ENCODE peak calls at places on chromosomes 3 and 15, in ten cellular contexts. H is pancreas, W is heart right ventricle, Y is NB4, L is AG10803, F is body of pancreas, B is cardiac muscle cell, O is endodermal cell, E is fibroblast of lung, N is right lobe of liver. R is an unnamed sample.

GRCh38 chr3:38133557-38134405 is 3.1 kb downstream of the ACAA1 start:
- DNase-seq in E (peak), B (no peak), F (peak), O (peak), L (no peak), Y (no peak), N (peak), W (no peak), H (no peak), R (no peak)

GRCh38 chr3:187286467-187287059 is 5.0 kb downstream of the MASP1 start:
- DNase-seq in B (no peak), L (peak), H (no peak), F (no peak), O (peak), Y (peak), W (no peak), N (peak), E (peak), R (no peak)

GRCh38 chr3:67947808-67948508 is 293.5 kb upstream of the SUCLG2 start:
- DNase-seq in N (no peak), Y (no peak), L (no peak), W (no peak), B (no peak), H (no peak), E (no peak), F (peak), O (peak), R (no peak)

GRCh38 chr3:76586471-76586870 is 453.4 kb upstream of the ROBO2 start:
- DNase-seq in W (no peak), Y (no peak), F (no peak), E (no peak), N (no peak), L (no peak), B (no peak), H (no peak), O (no peak), R (no peak)

GRCh38 chr15:77749998-77750540 is 117.4 kb upstream of the LINGO1 start:
- DNase-seq in E (no peak), N (no peak), W (no peak), H (no peak), O (no peak), F (no peak), Y (no peak), L (no peak), B (no peak), R (no peak)

GRCh38 chr3:139198929-139199328 is 144.9 kb upstream of the MRPS22 start:
- DNase-seq in W (no peak), F (no peak), E (no peak), N (no peak), Y (peak), B (no peak), H (no peak), O (no peak), L (no peak), R (no peak)

GRCh38 chr3:97742036-97742435 is 22.5 kb upstream of the ARL6 start:
- DNase-seq in O (no peak), H (no peak), W (no peak), Y (no peak), E (no peak), N (no peak), L (no peak), F (no peak), B (no peak), R (no peak)

GRCh38 chr15:31471731-31472430 is 145.2 kb downstream of the KLF13 start:
- DNase-seq in B (no peak), H (no peak), W (no peak), E (peak), F (no peak), N (peak), O (peak), Y (no peak), L (peak), R (peak)

GRCh38 chr3:190041333-190042041 is 79.2 kb downstream of the P3H2 start:
- DNase-seq in Y (no peak), W (no peak), B (no peak), F (no peak), E (peak), H (no peak), O (no peak), L (peak), N (no peak), R (no peak)

GRCh38 chr3:64308931-64309330 is 83.7 kb upstream of the PRICKLE2 start:
- DNase-seq in L (no peak), W (no peak), H (no peak), Y (no peak), E (no peak), N (no peak), F (no peak), O (no peak), B (no peak), R (no peak)

GRCh38 chr3:111248406-111248805 is 176.8 kb downstream of the NECTIN3 start:
- DNase-seq in L (no peak), Y (no peak), N (no peak), B (no peak), E (no peak), O (no peak), F (no peak), W (no peak), H (no peak), R (no peak)

GRCh38 chr15:66827039-66827697 is 125.1 kb downstream of the SMAD6 start:
- DNase-seq in L (no peak), H (no peak), F (no peak), O (peak), W (no peak), N (no peak), Y (no peak), B (no peak), E (no peak), R (no peak)

GRCh38 chr3:165491487-165491886 is 295.3 kb upstream of the SLITRK3 start:
- DNase-seq in E (peak), N (no peak), L (peak), F (no peak), Y (no peak), W (no peak), O (no peak), B (no peak), H (no peak), R (no peak)

GRCh38 chr15:65032823-65033537 is 3.5 kb upstream of the MTFMT start:
- DNase-seq in O (peak), W (peak), E (peak), H (peak), F (peak), N (peak), B (peak), L (peak), Y (peak), R (no peak)

GRCh38 chr3:127667119-127667681 is 5.6 kb upstream of the ABTB1 start:
- DNase-seq in B (no peak), W (no peak), L (no peak), F (no peak), H (no peak), E (no peak), Y (no peak), O (no peak), N (no peak), R (no peak)

GRCh38 chr3:84967767-84968581 is 9.2 kb downstream of the CADM2 start:
- DNase-seq in L (peak), B (no peak), N (no peak), O (peak), H (no peak), E (peak), Y (no peak), W (no peak), F (no peak), R (peak)

GRCh38 chr3:40853474-40853873 is 328.7 kb downstream of the ZNF621 start:
- DNase-seq in O (no peak), L (no peak), Y (no peak), E (no peak), F (no peak), H (no peak), W (no peak), N (no peak), B (no peak), R (no peak)

GRCh38 chr15:60932051-60932915 is 296.8 kb downstream of the RORA start:
- DNase-seq in E (peak), H (no peak), F (no peak), W (no peak), B (no peak), O (peak), N (no peak), Y (peak), L (peak), R (peak)

GRCh38 chr3:161051856-161052255 is 53.3 kb downstream of the B3GALNT1 start:
- DNase-seq in E (no peak), W (no peak), F (no peak), B (no peak), N (no peak), L (no peak), H (no peak), Y (no peak), O (no peak), R (no peak)

GRCh38 chr3:146078031-146078430 is 83.0 kb downstream of the PLOD2 start:
- DNase-seq in B (no peak), Y (no peak), N (no peak), O (no peak), F (no peak), H (no peak), W (no peak), E (peak), L (no peak), R (no peak)

GRCh38 chr3:15479602-15480248 is 41.8 kb downstream of the COLQ start:
- DNase-seq in H (no peak), O (no peak), Y (no peak), W (no peak), F (peak), B (no peak), L (no peak), E (no peak), N (no peak), R (no peak)

GRCh38 chr3:58630081-58630709 is 36.4 kb downstream of the FAM3D start:
- DNase-seq in Y (peak), H (peak), N (peak), O (peak), L (peak), W (peak), B (peak), E (peak), F (peak), R (no peak)

GRCh38 chr3:184543256-184543655 is 18.3 kb upstream of the EPHB3 start:
- DNase-seq in F (no peak), L (no peak), B (no peak), W (no peak), Y (no peak), N (peak), E (no peak), O (peak), H (no peak), R (no peak)

GRCh38 chr3:132787616-132788015 is 65.4 kb upstream of the NPHP3 start:
- DNase-seq in E (peak), B (no peak), N (no peak), L (peak), Y (no peak), W (peak), O (no peak), H (no peak), F (no peak), R (peak)

GRCh38 chr3:125045194-125045593 is 10.6 kb downstream of the HEG1 start:
- DNase-seq in L (peak), H (no peak), F (no peak), Y (no peak), N (no peak), B (no peak), E (no peak), O (peak), W (no peak), R (no peak)

GRCh38 chr3:168722091-168722490 is 626.4 kb upstream of the GOLIM4 start:
- DNase-seq in L (peak), H (no peak), N (no peak), W (no peak), Y (no peak), B (no peak), E (peak), F (no peak), O (no peak), R (no peak)

GRCh38 chr3:5160926-5161858 is 26.3 kb upstream of the EDEM1 start:
- DNase-seq in W (no peak), H (no peak), B (peak), O (peak), E (peak), N (no peak), F (no peak), L (no peak), Y (no peak), R (no peak)

GRCh38 chr3:47443611-47443995 is 32.1 kb downstream of the SCAP start:
- DNase-seq in H (no peak), L (no peak), B (no peak), W (no peak), E (no peak), N (peak), F (peak), O (no peak), Y (no peak), R (peak)

GRCh38 chr3:111917300-111917699 is 58.2 kb downstream of the PHLDB2 start:
- DNase-seq in W (no peak), E (peak), L (peak), N (no peak), H (no peak), O (peak), F (no peak), Y (no peak), B (no peak), R (no peak)

GRCh38 chr3:138774529-138775253 is 60.0 kb downstream of the PIK3CB start:
- DNase-seq in L (peak), O (no peak), F (peak), H (peak), Y (peak), W (peak), B (peak), E (peak), N (no peak), R (peak)

GRCh38 chr3:13346481-13347389 is 73.4 kb downstream of the NUP210 start:
- DNase-seq in N (no peak), O (peak), H (no peak), L (no peak), B (peak), F (peak), E (no peak), Y (no peak), W (peak), R (peak)
- TF ChIP-seq CTCF in N (no peak), O (peak), H (no peak), L (no peak), B (no peak), F (no peak), E (no peak), Y (no peak), W (peak), R (peak)

GRCh38 chr15:63054985-63055384 is 12.4 kb downstream of the TPM1 start:
- DNase-seq in B (no peak), O (no peak), H (no peak), E (peak), Y (no peak), W (no peak), F (no peak), L (no peak), N (no peak), R (no peak)

GRCh38 chr15:63056843-63057242 is 14.3 kb downstream of the TPM1 start:
- DNase-seq in E (peak), Y (no peak), N (no peak), O (no peak), B (no peak), W (no peak), L (no peak), F (no peak), H (no peak), R (no peak)

GRCh38 chr15:63052128-63052826 is 9.7 kb downstream of the TPM1 start:
- DNase-seq in O (no peak), W (no peak), B (no peak), L (no peak), H (no peak), Y (no peak), E (peak), N (no peak), F (no peak), R (no peak)

GRCh38 chr15:63052961-63053698 is 10.6 kb downstream of the TPM1 start:
- DNase-seq in Y (no peak), W (peak), F (peak), E (peak), O (peak), N (no peak), H (no peak), L (peak), B (peak), R (no peak)

GRCh38 chr15:63054281-63054683 is 11.7 kb downstream of the TPM1 start:
- DNase-seq in H (no peak), L (no peak), Y (no peak), O (no peak), F (no peak), W (no peak), E (peak), B (no peak), N (no peak), R (no peak)
- H3K4me3 ChIP-seq in H (no peak), L (no peak), Y (no peak), O (peak), F (no peak), W (no peak), E (no peak), B (no peak), N (no peak), R (no peak)

GRCh38 chr3:53495518-53496501 is 1.4 kb downstream of the CACNA1D start:
- DNase-seq in O (peak), Y (no peak), N (no peak), B (peak), F (peak), H (no peak), E (no peak), L (no peak), W (no peak), R (no peak)

GRCh38 chr3:53496984-53497383 is 2.6 kb downstream of the CACNA1D start:
- DNase-seq in L (no peak), B (no peak), Y (peak), O (no peak), E (no peak), W (no peak), H (no peak), F (no peak), N (no peak), R (no peak)

GRCh38 chr3:53501203-53501602 is 6.8 kb downstream of the CACNA1D start:
- DNase-seq in L (no peak), N (no peak), Y (no peak), E (no peak), H (no peak), O (no peak), B (peak), W (no peak), F (no peak), R (no peak)

GRCh38 chr3:53500165-53500777 is 5.9 kb downstream of the CACNA1D start:
- DNase-seq in E (no peak), Y (no peak), W (no peak), H (no peak), F (no peak), B (no peak), O (no peak), L (no peak), N (no peak), R (no peak)

GRCh38 chr3:53498993-53499641 is 4.7 kb downstream of the CACNA1D start:
- DNase-seq in H (no peak), W (no peak), L (no peak), O (peak), Y (no peak), B (no peak), F (no peak), N (peak), E (no peak), R (no peak)
- TF ChIP-seq CTCF in H (no peak), W (no peak), L (no peak), O (peak), Y (no peak), B (no peak), F (no peak), N (peak), E (no peak), R (no peak)

DNA sequence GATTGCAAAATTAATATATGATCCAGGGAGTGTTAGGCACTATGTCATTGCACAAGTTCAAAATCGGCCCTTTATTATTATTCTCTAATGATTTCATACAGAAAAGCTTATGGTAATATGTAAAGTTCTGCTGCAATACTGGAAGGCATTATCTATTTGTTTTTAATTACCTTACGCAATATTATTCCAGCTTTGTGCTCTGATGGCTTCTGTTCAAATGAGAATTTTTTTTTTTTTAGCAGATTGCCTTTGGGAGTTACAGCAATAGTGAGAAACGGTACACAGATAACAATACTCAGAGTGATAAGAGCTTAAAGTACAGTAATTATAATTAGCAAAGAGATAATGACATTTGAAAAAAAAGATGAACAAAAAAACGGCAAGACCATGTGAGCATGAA is 602.2 kb upstream of the ALCAM start:
- DNase-seq in L (no peak), H (no peak), F (no peak), O (no peak), E (no peak), N (no peak), B (no peak), Y (no peak), W (no peak), R (no peak)
- H3K4me3 ChIP-seq in L (no peak), H (no peak), F (no peak), O (no peak), E (no peak), N (no peak), B (no peak), Y (no peak), W (no peak), R (no peak)

DNA sequence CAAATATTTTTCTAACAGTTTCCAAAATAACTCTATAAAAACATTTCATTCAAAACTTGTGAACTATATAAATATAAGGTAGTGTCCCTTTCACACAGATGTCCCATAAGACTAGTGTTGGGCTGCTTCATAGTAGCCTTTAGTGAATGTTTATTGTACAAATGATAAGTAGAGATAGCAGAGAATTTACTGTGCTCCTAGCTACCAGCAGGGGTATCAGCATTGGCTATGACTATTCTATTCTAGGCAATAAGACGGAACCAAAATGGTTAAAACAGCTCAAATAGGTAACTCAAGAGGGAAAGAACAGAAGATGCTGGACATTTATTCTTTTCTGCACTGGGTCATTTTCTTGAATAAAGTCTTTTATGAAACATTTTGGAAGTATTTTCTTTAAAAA is 22.6 kb downstream of the SERPINI2 start:
- DNase-seq in L (no peak), Y (no peak), N (no peak), B (no peak), H (no peak), O (no peak), W (no peak), E (no peak), F (no peak), R (no peak)
- TF ChIP-seq CTCF in L (no peak), Y (no peak), N (no peak), B (no peak), H (no peak), O (peak), W (no peak), E (no peak), F (no peak), R (no peak)